ENCODE peak calls at places on chromosome 1, in five cellular contexts. P, U, M, J and R are unnamed samples.

GRCh38 chr1:1250828-1251284 is 4.3 kb upstream of the C1QTNF12 start:
- DNase-seq in P (peak), M (no peak), J (no peak), U (no peak), R (no peak)

GRCh38 chr1:36156329-36157114 is 562 bp downstream of the MAP7D1 start:
- DNase-seq in M (peak), U (peak), P (peak), J (peak), R (no peak)

GRCh38 chr1:209029737-209030136 is 553.8 kb upstream of the CAMK1G start:
- DNase-seq in J (peak), P (no peak), U (no peak), M (no peak), R (no peak)

GRCh38 chr1:12143631-12144155 is 23.1 kb upstream of the TNFRSF1B start:
- DNase-seq in M (no peak), U (peak), P (peak), J (peak), R (peak)

GRCh38 chr1:157269656-157270375 is 131.6 kb upstream of the ETV3 start:
- DNase-seq in U (no peak), M (peak), P (no peak), J (no peak), R (no peak)

GRCh38 chr1:225449261-225449660 is 21.4 kb upstream of the LBR start:
- DNase-seq in P (peak), M (peak), U (no peak), J (no peak), R (no peak)

GRCh38 chr1:183567584-183567983 is 22.7 kb downstream of the NCF2 start:
- DNase-seq in U (peak), J (peak), M (peak), P (peak), R (no peak)

GRCh38 chr1:220786337-220787068 is at the start of gene MTARC1:
- DNase-seq in M (peak), P (peak), J (peak), U (peak), R (no peak)

GRCh38 chr1:39243302-39243701 is 38.8 kb downstream of the MACF1 start:
- DNase-seq in P (no peak), J (no peak), U (no peak), M (no peak), R (no peak)

DNA sequence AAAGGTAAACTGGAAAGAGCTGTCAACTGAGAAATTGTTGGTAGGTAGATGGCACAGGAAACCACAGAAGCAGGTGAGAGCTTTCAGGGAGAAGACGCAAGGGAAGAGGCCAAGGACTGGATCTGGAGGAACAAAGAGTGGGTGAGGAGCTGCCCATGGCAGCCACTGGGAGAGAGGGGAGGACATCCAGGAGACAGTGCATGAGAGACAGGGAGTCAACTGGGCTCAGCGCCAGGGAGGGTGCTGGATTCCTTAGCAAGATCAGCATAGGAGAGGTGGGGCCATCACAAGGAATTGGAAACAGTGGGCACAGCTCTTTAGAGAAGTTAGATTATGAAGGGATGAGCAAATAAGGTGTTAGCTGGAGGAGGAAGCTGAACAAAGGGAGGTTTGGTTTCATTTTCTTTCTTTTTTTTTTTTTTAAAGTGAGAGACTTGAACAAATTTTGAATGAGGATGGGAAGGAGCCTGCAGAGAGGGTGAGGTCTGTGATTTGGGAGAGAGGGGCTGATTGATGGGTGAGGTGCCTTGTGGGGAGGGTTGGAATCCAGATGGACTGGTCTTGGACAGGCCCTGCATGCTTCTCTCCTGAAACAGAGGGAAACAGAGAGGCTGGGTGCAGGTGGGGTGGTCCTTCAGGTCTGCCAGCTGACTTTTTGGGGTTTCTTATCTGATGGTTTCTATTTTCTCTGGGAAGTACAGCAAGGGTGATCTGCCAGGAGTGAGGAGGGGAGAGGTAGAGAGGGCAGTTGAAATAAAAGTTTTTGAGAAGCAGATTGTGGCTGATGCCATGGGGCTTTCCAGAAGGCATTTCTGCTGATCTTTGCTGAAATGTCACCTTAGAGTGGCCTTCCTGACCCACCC is 5.4 kb downstream of the CYP4B1 start:
- DNase-seq in P (no peak), J (no peak), U (peak), M (no peak), R (no peak)
- TF ChIP-seq CTCF in P (no peak), J (no peak), U (no peak), M (no peak), R (no peak)

DNA sequence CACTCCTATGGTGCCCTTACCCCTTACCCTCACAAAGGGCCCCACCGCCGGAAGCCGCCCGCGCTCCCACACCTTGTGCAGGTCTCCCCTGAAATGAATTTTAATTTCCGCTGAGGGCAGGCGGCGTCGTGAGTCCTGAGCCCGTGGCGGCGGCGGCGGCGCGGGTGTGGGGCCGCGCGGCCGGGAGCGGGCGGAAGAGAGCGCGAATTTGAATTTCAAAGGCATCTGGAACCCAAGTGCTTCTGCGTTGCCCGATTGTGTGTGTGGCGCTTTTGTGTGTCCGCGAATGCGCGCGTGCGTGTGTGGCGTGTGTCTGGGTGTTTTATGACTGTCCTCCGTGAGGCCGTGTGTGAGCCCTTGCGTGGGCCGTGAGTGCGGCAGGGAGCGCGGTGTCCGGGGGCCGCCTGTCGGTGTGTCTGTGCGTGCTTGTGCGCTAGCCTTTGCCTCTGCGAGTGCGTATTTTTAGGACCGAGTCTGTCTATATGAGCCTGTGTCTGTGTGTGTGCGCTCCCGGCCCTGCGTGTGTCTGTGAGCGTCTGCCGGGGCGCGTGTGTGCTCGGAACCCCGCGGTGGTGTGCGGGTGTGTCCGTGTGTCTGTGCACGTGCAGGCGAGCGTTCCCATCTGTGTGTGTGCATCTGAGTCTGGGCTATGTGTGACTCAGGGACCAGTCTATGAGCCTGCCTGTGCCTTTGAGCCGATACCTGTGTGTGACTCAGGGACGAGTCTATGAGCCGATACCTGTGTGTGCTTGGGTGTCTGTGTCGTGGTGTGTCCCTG is 7.9 kb upstream of the ADGRB2 start:
- DNase-seq in M (no peak), P (no peak), J (no peak), U (no peak), R (no peak)
- H3K4me3 ChIP-seq in M (peak), P (no peak), J (peak), U (peak), R (peak)

GRCh38 chr1:226568975-226569741 is 20.6 kb downstream of the STUM start:
- DNase-seq in P (no peak), M (no peak), U (no peak), J (no peak), R (no peak)

GRCh38 chr1:226571901-226572300 is 23.3 kb downstream of the STUM start:
- DNase-seq in U (no peak), M (no peak), J (no peak), P (no peak), R (no peak)

GRCh38 chr1:226572325-226572726 is 23.8 kb downstream of the STUM start:
- DNase-seq in J (no peak), M (no peak), P (no peak), U (no peak), R (no peak)

GRCh38 chr1:226568077-226568831 is 19.7 kb downstream of the STUM start:
- DNase-seq in U (no peak), P (no peak), J (peak), M (peak), R (no peak)

GRCh38 chr1:226569879-226570547 is 21.4 kb downstream of the STUM start:
- DNase-seq in P (no peak), J (no peak), M (peak), U (no peak), R (no peak)
- TF ChIP-seq CTCF in P (no peak), J (no peak), M (peak), U (no peak), R (no peak)

DNA sequence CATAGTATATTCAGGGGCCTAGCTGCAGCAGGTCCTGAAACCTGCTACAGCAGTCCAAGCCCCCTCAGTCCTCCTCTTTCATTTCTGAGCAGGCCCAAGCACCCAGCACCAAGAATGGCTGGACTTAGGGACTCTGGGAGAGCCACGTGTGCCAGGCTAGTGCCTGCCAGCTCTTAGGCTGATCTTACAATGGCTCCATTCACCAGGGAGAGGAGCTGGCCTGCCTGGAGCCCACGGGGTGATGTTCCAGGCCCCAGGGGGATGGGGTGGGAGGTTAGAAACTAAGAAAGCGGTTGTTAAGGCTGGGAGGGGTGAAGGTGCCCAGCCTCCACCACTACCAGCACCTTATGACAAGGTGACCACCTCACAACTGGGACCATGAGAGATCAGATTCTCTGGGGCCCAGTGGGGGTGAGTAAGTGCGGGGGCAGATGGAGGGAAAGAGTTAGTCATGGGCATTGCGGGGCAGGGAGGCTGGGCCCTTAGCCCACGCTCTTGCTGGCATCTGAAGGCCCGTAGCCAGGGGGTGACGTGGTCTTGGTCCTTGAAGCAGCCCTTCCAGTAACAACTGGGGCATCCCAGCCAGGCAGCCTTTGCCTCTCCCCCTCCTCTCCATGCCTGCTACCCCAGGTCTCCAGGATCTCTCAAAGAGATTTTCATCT is 30.3 kb upstream of the CLIC4 start:
- DNase-seq in U (no peak), J (peak), P (no peak), M (no peak), R (no peak)
- H3K4me3 ChIP-seq in U (no peak), J (no peak), P (no peak), M (no peak), R (no peak)

GRCh38 chr1:206878456-206878855 is 13.0 kb downstream of the IL20 start:
- DNase-seq in M (no peak), J (no peak), P (no peak), U (no peak), R (no peak)
- TF ChIP-seq CTCF in M (peak), J (peak), P (no peak), U (no peak), R (no peak)

GRCh38 chr1:77678628-77679610 is 3.5 kb downstream of the ZZZ3 start:
- DNase-seq in M (no peak), J (no peak), P (no peak), U (no peak), R (no peak)
- H3K4me3 ChIP-seq in M (no peak), J (no peak), P (no peak), U (no peak), R (no peak)